ENCODE peak calls at places on chromosomes 7 and 10, in four cellular contexts. One of them, this sample, is unnamed.

GRCh38 chr7:117323877-117324699 is 1.2 kb upstream of the WNT2 start:
- DNase-seq in ACHN: peak
- DNase-seq in NCI-H345: peak
- DNase-seq in anterior cingulate cortex: peak
- DNase-seq in this sample: peak

GRCh38 chr10:98430427-98430826 is 15.4 kb upstream of the PYROXD2 start:
- DNase-seq in ACHN: no peak
- DNase-seq in NCI-H345: no peak
- DNase-seq in anterior cingulate cortex: no peak
- DNase-seq in this sample: no peak

GRCh38 chr10:99007457-99007856 is 228.2 kb downstream of the HPSE2 start:
- DNase-seq in ACHN: no peak
- DNase-seq in NCI-H345: no peak
- DNase-seq in anterior cingulate cortex: no peak
- DNase-seq in this sample: no peak

GRCh38 chr7:157831901-157832810 is 495.4 kb downstream of the DNAJB6 start:
- DNase-seq in ACHN: no peak
- DNase-seq in NCI-H345: no peak
- DNase-seq in anterior cingulate cortex: peak
- DNase-seq in this sample: no peak

GRCh38 chr10:91374054-91374453 is 36.1 kb upstream of the HECTD2 start:
- DNase-seq in ACHN: no peak
- DNase-seq in NCI-H345: no peak
- DNase-seq in anterior cingulate cortex: no peak
- DNase-seq in this sample: no peak

GRCh38 chr7:3880221-3880935 is 579.3 kb downstream of the SDK1 start:
- DNase-seq in ACHN: no peak
- DNase-seq in NCI-H345: peak
- DNase-seq in anterior cingulate cortex: no peak
- DNase-seq in this sample: no peak

GRCh38 chr10:52883996-52884871 is 111.7 kb upstream of the MBL2 start:
- DNase-seq in ACHN: peak
- DNase-seq in NCI-H345: peak
- DNase-seq in anterior cingulate cortex: peak
- DNase-seq in this sample: peak

GRCh38 chr7:98352621-98353020 is 48.3 kb downstream of the BAIAP2L1 start:
- DNase-seq in ACHN: no peak
- DNase-seq in NCI-H345: no peak
- DNase-seq in anterior cingulate cortex: no peak
- DNase-seq in this sample: no peak

GRCh38 chr10:22615819-22616499 is 98.4 kb downstream of the PIP4K2A start:
- DNase-seq in ACHN: peak
- DNase-seq in NCI-H345: no peak
- DNase-seq in anterior cingulate cortex: peak
- DNase-seq in this sample: peak

This sample was measured in GM12865.